ENCODE peak calls at places on chromosomes 13 and 19, in eight cellular contexts. One of them, this sample, is unnamed.
A peak's percentile ranks its signal among the peaks of the same experiment; 100 is the strongest.

GRCh38 chr13:32917504-32917903 is 98.7 kb upstream of the KL start:
- DNase-seq in tibial nerve: no peak
- DNase-seq in progenitor cell of endocrine pancreas: no peak
- DNase-seq in choroid plexus epithelial cell: no peak
- DNase-seq in WERI-Rb-1: no peak
- DNase-seq in uterus: no peak
- DNase-seq in lower lobe of right lung: no peak
- DNase-seq in breast epithelium: no peak
- DNase-seq in this sample: no peak

GRCh38 chr19:45413497-45413896 is 7.1 kb downstream of the POLR1G start:
- DNase-seq in tibial nerve: no peak
- DNase-seq in progenitor cell of endocrine pancreas: no peak
- DNase-seq in choroid plexus epithelial cell: peak; percentile 68
- DNase-seq in WERI-Rb-1: no peak
- DNase-seq in uterus: no peak
- DNase-seq in lower lobe of right lung: no peak
- DNase-seq in breast epithelium: no peak
- DNase-seq in this sample: no peak

GRCh38 chr19:37893845-37894575 is 12.4 kb downstream of the WDR87 start:
- DNase-seq in tibial nerve: no peak
- DNase-seq in progenitor cell of endocrine pancreas: no peak
- DNase-seq in choroid plexus epithelial cell: no peak
- DNase-seq in WERI-Rb-1: no peak
- DNase-seq in uterus: no peak
- DNase-seq in lower lobe of right lung: no peak
- DNase-seq in breast epithelium: no peak
- DNase-seq in this sample: no peak

GRCh38 chr13:113647351-113648217 is 10.4 kb downstream of the ATP4B start:
- DNase-seq in tibial nerve: peak; percentile 79
- DNase-seq in progenitor cell of endocrine pancreas: no peak
- DNase-seq in choroid plexus epithelial cell: peak; percentile 9
- DNase-seq in WERI-Rb-1: peak; percentile 18
- DNase-seq in uterus: peak; percentile 49
- DNase-seq in lower lobe of right lung: peak; percentile 95
- DNase-seq in breast epithelium: peak; percentile 84
- DNase-seq in this sample: peak; percentile 57

GRCh38 chr13:83549671-83550070 is 332.6 kb downstream of the SLITRK1 start:
- DNase-seq in tibial nerve: no peak
- DNase-seq in progenitor cell of endocrine pancreas: no peak
- DNase-seq in choroid plexus epithelial cell: no peak
- DNase-seq in WERI-Rb-1: no peak
- DNase-seq in uterus: no peak
- DNase-seq in lower lobe of right lung: no peak
- DNase-seq in breast epithelium: no peak
- DNase-seq in this sample: no peak

GRCh38 chr13:49021953-49022352 is 46.2 kb downstream of the FNDC3A start:
- DNase-seq in tibial nerve: no peak
- DNase-seq in progenitor cell of endocrine pancreas: no peak
- DNase-seq in choroid plexus epithelial cell: no peak
- DNase-seq in WERI-Rb-1: no peak
- DNase-seq in uterus: no peak
- DNase-seq in lower lobe of right lung: no peak
- DNase-seq in breast epithelium: no peak
- DNase-seq in this sample: no peak

GRCh38 chr19:55590621-55591020 is 8.7 kb downstream of the FIZ1 start:
- DNase-seq in tibial nerve: no peak
- DNase-seq in progenitor cell of endocrine pancreas: no peak
- DNase-seq in choroid plexus epithelial cell: peak; percentile 25
- DNase-seq in WERI-Rb-1: no peak
- DNase-seq in uterus: no peak
- DNase-seq in lower lobe of right lung: no peak
- DNase-seq in breast epithelium: no peak
- DNase-seq in this sample: no peak

GRCh38 chr19:46887240-46887782 is 26.5 kb downstream of the ARHGAP35 start:
- DNase-seq in tibial nerve: no peak
- DNase-seq in progenitor cell of endocrine pancreas: no peak
- DNase-seq in choroid plexus epithelial cell: no peak
- DNase-seq in WERI-Rb-1: no peak
- DNase-seq in uterus: no peak
- DNase-seq in lower lobe of right lung: no peak
- DNase-seq in breast epithelium: no peak
- DNase-seq in this sample: no peak

GRCh38 chr13:24196593-24197197 is 36.2 kb downstream of the SPATA13 start:
- DNase-seq in tibial nerve: no peak
- DNase-seq in progenitor cell of endocrine pancreas: no peak
- DNase-seq in choroid plexus epithelial cell: no peak
- DNase-seq in WERI-Rb-1: no peak
- DNase-seq in uterus: no peak
- DNase-seq in lower lobe of right lung: no peak
- DNase-seq in breast epithelium: no peak
- DNase-seq in this sample: no peak

GRCh38 chr13:76967031-76967430 is 18.7 kb downstream of the ACOD1 start:
- DNase-seq in tibial nerve: no peak
- DNase-seq in progenitor cell of endocrine pancreas: no peak
- DNase-seq in choroid plexus epithelial cell: no peak
- DNase-seq in WERI-Rb-1: no peak
- DNase-seq in uterus: no peak
- DNase-seq in lower lobe of right lung: no peak
- DNase-seq in breast epithelium: no peak
- DNase-seq in this sample: no peak

GRCh38 chr13:113359556-113359955 is 4.4 kb downstream of the GRTP1 start:
- DNase-seq in tibial nerve: no peak
- DNase-seq in progenitor cell of endocrine pancreas: no peak
- DNase-seq in choroid plexus epithelial cell: no peak
- DNase-seq in WERI-Rb-1: no peak
- DNase-seq in uterus: no peak
- DNase-seq in lower lobe of right lung: peak; percentile 14
- DNase-seq in breast epithelium: no peak
- DNase-seq in this sample: no peak

GRCh38 chr13:86581711-86582110 is 782.5 kb upstream of the SLITRK6 start:
- DNase-seq in tibial nerve: no peak
- DNase-seq in progenitor cell of endocrine pancreas: no peak
- DNase-seq in choroid plexus epithelial cell: peak; percentile 60
- DNase-seq in WERI-Rb-1: no peak
- DNase-seq in uterus: no peak
- DNase-seq in lower lobe of right lung: no peak
- DNase-seq in breast epithelium: no peak
- DNase-seq in this sample: no peak

GRCh38 chr19:4352701-4353121 is 9.3 kb downstream of the MPND start:
- DNase-seq in tibial nerve: no peak
- DNase-seq in progenitor cell of endocrine pancreas: peak; percentile 65
- DNase-seq in choroid plexus epithelial cell: peak; percentile 81
- DNase-seq in WERI-Rb-1: peak; percentile 61
- DNase-seq in uterus: peak; percentile 57
- DNase-seq in lower lobe of right lung: peak; percentile 53
- DNase-seq in breast epithelium: no peak
- DNase-seq in this sample: no peak

GRCh38 chr13:65881561-65882155 is 1348.5 kb downstream of the PCDH9 start:
- DNase-seq in tibial nerve: no peak
- DNase-seq in progenitor cell of endocrine pancreas: no peak
- DNase-seq in choroid plexus epithelial cell: no peak
- DNase-seq in WERI-Rb-1: no peak
- DNase-seq in uterus: no peak
- DNase-seq in lower lobe of right lung: no peak
- DNase-seq in breast epithelium: no peak
- DNase-seq in this sample: no peak

GRCh38 chr13:26964278-26965057 is 203.9 kb upstream of the GPR12 start:
- DNase-seq in tibial nerve: no peak
- DNase-seq in progenitor cell of endocrine pancreas: no peak
- DNase-seq in choroid plexus epithelial cell: peak; percentile 30
- DNase-seq in WERI-Rb-1: no peak
- DNase-seq in uterus: no peak
- DNase-seq in lower lobe of right lung: no peak
- DNase-seq in breast epithelium: no peak
- DNase-seq in this sample: no peak

GRCh38 chr13:39452412-39452811 is 150.6 kb downstream of the LHFPL6 start:
- DNase-seq in tibial nerve: no peak
- DNase-seq in progenitor cell of endocrine pancreas: no peak
- DNase-seq in choroid plexus epithelial cell: peak; percentile 53
- DNase-seq in WERI-Rb-1: no peak
- DNase-seq in uterus: no peak
- DNase-seq in lower lobe of right lung: no peak
- DNase-seq in breast epithelium: no peak
- DNase-seq in this sample: no peak

GRCh38 chr13:31069808-31070544 is 91.7 kb downstream of the HSPH1 start:
- DNase-seq in tibial nerve: no peak
- DNase-seq in progenitor cell of endocrine pancreas: no peak
- DNase-seq in choroid plexus epithelial cell: no peak
- DNase-seq in WERI-Rb-1: no peak
- DNase-seq in uterus: no peak
- DNase-seq in lower lobe of right lung: no peak
- DNase-seq in breast epithelium: no peak
- DNase-seq in this sample: no peak

GRCh38 chr13:37453246-37453645 is 145.3 kb downstream of the POSTN start:
- DNase-seq in tibial nerve: no peak
- DNase-seq in progenitor cell of endocrine pancreas: no peak
- DNase-seq in choroid plexus epithelial cell: peak; percentile 59
- DNase-seq in WERI-Rb-1: no peak
- DNase-seq in uterus: no peak
- DNase-seq in lower lobe of right lung: no peak
- DNase-seq in breast epithelium: no peak
- DNase-seq in this sample: no peak

GRCh38 chr19:33621811-33622504 is at the start of gene CHST8:
- DNase-seq in tibial nerve: no peak
- DNase-seq in progenitor cell of endocrine pancreas: peak; percentile 59
- DNase-seq in choroid plexus epithelial cell: peak; percentile 16
- DNase-seq in WERI-Rb-1: peak; percentile 83
- DNase-seq in uterus: no peak
- DNase-seq in lower lobe of right lung: no peak
- DNase-seq in breast epithelium: no peak
- DNase-seq in this sample: no peak

GRCh38 chr19:7483720-7484201 is 5.1 kb downstream of the PEX11G start:
- DNase-seq in tibial nerve: no peak
- DNase-seq in progenitor cell of endocrine pancreas: no peak
- DNase-seq in choroid plexus epithelial cell: no peak
- DNase-seq in WERI-Rb-1: no peak
- DNase-seq in uterus: no peak
- DNase-seq in lower lobe of right lung: no peak
- DNase-seq in breast epithelium: peak; percentile 58
- DNase-seq in this sample: no peak

GRCh38 chr19:5504115-5504514 is 48.9 kb downstream of the ZNRF4 start:
- DNase-seq in tibial nerve: no peak
- DNase-seq in progenitor cell of endocrine pancreas: no peak
- DNase-seq in choroid plexus epithelial cell: no peak
- DNase-seq in WERI-Rb-1: peak; percentile 42
- DNase-seq in uterus: no peak
- DNase-seq in lower lobe of right lung: no peak
- DNase-seq in breast epithelium: no peak
- DNase-seq in this sample: no peak
- TF ChIP-seq CTCF in tibial nerve: no peak
- TF ChIP-seq CTCF in progenitor cell of endocrine pancreas: peak; percentile 32
- TF ChIP-seq CTCF in choroid plexus epithelial cell: peak; percentile 26
- TF ChIP-seq CTCF in WERI-Rb-1: peak; percentile 69
- TF ChIP-seq CTCF in uterus: no peak
- TF ChIP-seq CTCF in lower lobe of right lung: no peak
- TF ChIP-seq CTCF in breast epithelium: no peak
- TF ChIP-seq CTCF in this sample: no peak

DNA sequence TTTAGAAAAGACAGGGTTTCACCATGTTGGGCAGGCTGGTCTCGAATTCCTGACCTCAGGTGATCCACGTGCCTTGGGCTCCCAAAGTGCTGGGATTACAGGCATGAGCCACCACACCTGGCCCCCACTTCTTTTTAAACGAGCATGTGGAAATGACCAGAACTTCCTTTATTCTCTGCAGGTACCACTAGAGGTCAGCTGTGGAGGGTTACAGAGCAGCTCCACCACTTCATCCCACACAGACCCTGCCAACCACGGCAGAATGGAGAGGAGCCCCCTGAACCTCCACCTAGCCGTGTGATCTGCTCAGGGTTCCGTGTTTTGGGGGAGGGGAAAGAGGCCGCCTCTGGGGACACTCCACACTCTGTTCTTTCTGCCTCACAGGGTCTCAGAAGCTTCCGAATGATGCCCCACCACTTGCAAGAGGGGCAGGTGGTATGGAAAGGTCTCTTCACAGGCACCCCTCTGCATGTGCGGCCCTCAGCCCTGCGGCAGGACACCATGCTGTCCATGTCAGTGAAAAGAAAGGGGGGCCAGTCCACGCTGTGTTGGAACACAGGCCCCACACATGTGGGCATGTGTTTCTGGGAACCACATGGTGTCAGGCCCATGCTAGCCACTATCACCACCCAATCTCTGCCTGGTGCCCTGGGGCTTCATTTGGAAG is 465.0 kb downstream of the TSHZ3 start:
- DNase-seq in tibial nerve: no peak
- DNase-seq in progenitor cell of endocrine pancreas: no peak
- DNase-seq in choroid plexus epithelial cell: no peak
- DNase-seq in WERI-Rb-1: no peak
- DNase-seq in uterus: no peak
- DNase-seq in lower lobe of right lung: no peak
- DNase-seq in breast epithelium: no peak
- DNase-seq in this sample: no peak
- TF ChIP-seq CTCF in tibial nerve: no peak
- TF ChIP-seq CTCF in progenitor cell of endocrine pancreas: peak; percentile 20
- TF ChIP-seq CTCF in choroid plexus epithelial cell: no peak
- TF ChIP-seq CTCF in WERI-Rb-1: peak; percentile 43
- TF ChIP-seq CTCF in uterus: no peak
- TF ChIP-seq CTCF in lower lobe of right lung: no peak
- TF ChIP-seq CTCF in breast epithelium: no peak
- TF ChIP-seq CTCF in this sample: no peak

DNA sequence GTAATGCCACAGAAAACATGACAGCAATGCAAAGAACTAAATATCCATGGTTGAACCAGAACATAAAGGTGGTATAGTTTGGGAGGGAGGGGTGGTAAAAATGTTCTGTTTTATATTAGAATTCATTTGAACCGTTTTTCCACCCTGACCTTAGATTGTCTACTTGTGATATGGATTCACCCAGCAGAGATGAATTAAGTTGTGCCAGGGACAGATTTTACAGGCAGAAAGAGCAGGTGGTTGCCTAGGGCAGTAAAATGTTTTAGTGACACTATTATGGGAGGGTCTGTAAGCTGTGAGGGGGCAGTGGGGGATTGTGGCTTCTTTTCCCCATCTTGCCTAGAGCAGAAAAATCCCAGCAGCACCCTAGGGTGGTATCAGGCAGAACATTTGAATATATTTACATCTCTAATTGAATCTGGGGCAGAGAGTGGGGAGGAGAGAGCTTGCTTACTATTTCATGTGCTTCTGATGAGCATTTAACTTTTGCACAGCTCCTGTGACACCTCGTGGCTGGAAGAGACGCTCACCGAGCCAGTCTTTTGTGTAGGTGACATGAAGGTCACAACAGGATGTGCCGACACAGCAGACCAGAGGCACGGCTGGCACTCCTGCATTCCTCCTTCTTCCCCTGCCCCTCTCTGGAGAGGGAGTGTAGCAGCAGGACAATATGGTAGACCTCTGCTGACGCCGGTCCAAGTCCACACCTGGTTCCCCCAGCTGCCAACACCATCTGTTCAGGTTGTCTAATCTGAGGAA is 452.3 kb downstream of the IRS2 start:
- DNase-seq in tibial nerve: no peak
- DNase-seq in progenitor cell of endocrine pancreas: no peak
- DNase-seq in choroid plexus epithelial cell: no peak
- DNase-seq in WERI-Rb-1: peak; percentile 36
- DNase-seq in uterus: no peak
- DNase-seq in lower lobe of right lung: no peak
- DNase-seq in breast epithelium: no peak
- DNase-seq in this sample: no peak
- TF ChIP-seq CTCF in tibial nerve: no peak
- TF ChIP-seq CTCF in progenitor cell of endocrine pancreas: no peak
- TF ChIP-seq CTCF in choroid plexus epithelial cell: no peak
- TF ChIP-seq CTCF in WERI-Rb-1: no peak
- TF ChIP-seq CTCF in uterus: no peak
- TF ChIP-seq CTCF in lower lobe of right lung: no peak
- TF ChIP-seq CTCF in breast epithelium: no peak
- TF ChIP-seq CTCF in this sample: no peak

GRCh38 chr13:73417012-73417615 is 358.3 kb downstream of the KLF5 start:
- DNase-seq in tibial nerve: no peak
- DNase-seq in progenitor cell of endocrine pancreas: no peak
- DNase-seq in choroid plexus epithelial cell: peak; percentile 52
- DNase-seq in WERI-Rb-1: no peak
- DNase-seq in uterus: no peak
- DNase-seq in lower lobe of right lung: no peak
- DNase-seq in breast epithelium: no peak
- DNase-seq in this sample: no peak
- TF ChIP-seq CTCF in tibial nerve: no peak
- TF ChIP-seq CTCF in progenitor cell of endocrine pancreas: no peak
- TF ChIP-seq CTCF in choroid plexus epithelial cell: peak; percentile 61
- TF ChIP-seq CTCF in WERI-Rb-1: peak; percentile 44
- TF ChIP-seq CTCF in uterus: no peak
- TF ChIP-seq CTCF in lower lobe of right lung: no peak
- TF ChIP-seq CTCF in breast epithelium: no peak
- TF ChIP-seq CTCF in this sample: no peak

This sample was measured in omental fat pad.